ENCODE peak calls at places on chromosomes 4 and X, in six cellular contexts. One of them, this sample, is unnamed.

GRCh38 chrX:73823473-73824004 is 260.5 kb downstream of the CHIC1 start:
- DNase-seq in NCI-H1105: no peak
- DNase-seq in C1 segment of cervical spinal cord: no peak
- DNase-seq in ELF-1: no peak
- DNase-seq in fibroblast of mammary gland: no peak
- DNase-seq in COLO829: no peak
- DNase-seq in this sample: no peak

GRCh38 chrX:67787196-67787595 is 243.4 kb downstream of the AR start:
- DNase-seq in NCI-H1105: no peak
- DNase-seq in C1 segment of cervical spinal cord: no peak
- DNase-seq in ELF-1: no peak
- DNase-seq in fibroblast of mammary gland: peak; percentile 65
- DNase-seq in COLO829: no peak
- DNase-seq in this sample: no peak

GRCh38 chr4:137635108-137635507 is 102.8 kb upstream of the PCDH18 start:
- DNase-seq in NCI-H1105: no peak
- DNase-seq in C1 segment of cervical spinal cord: no peak
- DNase-seq in ELF-1: no peak
- DNase-seq in fibroblast of mammary gland: peak; percentile 85
- DNase-seq in COLO829: no peak
- DNase-seq in this sample: no peak

GRCh38 chr4:26307027-26307426 is 13.8 kb upstream of the RBPJ start:
- DNase-seq in NCI-H1105: no peak
- DNase-seq in C1 segment of cervical spinal cord: no peak
- DNase-seq in ELF-1: no peak
- DNase-seq in fibroblast of mammary gland: peak; percentile 57
- DNase-seq in COLO829: no peak
- DNase-seq in this sample: no peak

GRCh38 chrX:109735241-109735744 is 2.2 kb upstream of the ACSL4 start:
- DNase-seq in NCI-H1105: no peak
- DNase-seq in C1 segment of cervical spinal cord: no peak
- DNase-seq in ELF-1: no peak
- DNase-seq in fibroblast of mammary gland: no peak
- DNase-seq in COLO829: no peak
- DNase-seq in this sample: no peak

GRCh38 chrX:120463241-120463640 is 5.9 kb downstream of the LAMP2 start:
- DNase-seq in NCI-H1105: no peak
- DNase-seq in C1 segment of cervical spinal cord: no peak
- DNase-seq in ELF-1: no peak
- DNase-seq in fibroblast of mammary gland: peak; percentile 63
- DNase-seq in COLO829: no peak
- DNase-seq in this sample: no peak

GRCh38 chr4:3250956-3251690 is 2.2 kb downstream of the MSANTD1 start:
- DNase-seq in NCI-H1105: no peak
- DNase-seq in C1 segment of cervical spinal cord: no peak
- DNase-seq in ELF-1: no peak
- DNase-seq in fibroblast of mammary gland: no peak
- DNase-seq in COLO829: no peak
- DNase-seq in this sample: peak; percentile 83

GRCh38 chr4:3670521-3671519 is 95.4 kb upstream of the ADRA2C start:
- DNase-seq in NCI-H1105: no peak
- DNase-seq in C1 segment of cervical spinal cord: no peak
- DNase-seq in ELF-1: no peak
- DNase-seq in fibroblast of mammary gland: no peak
- DNase-seq in COLO829: no peak
- DNase-seq in this sample: no peak

GRCh38 chr4:791866-792630 is 33.9 kb downstream of the CPLX1 start:
- DNase-seq in NCI-H1105: no peak
- DNase-seq in C1 segment of cervical spinal cord: no peak
- DNase-seq in ELF-1: no peak
- DNase-seq in fibroblast of mammary gland: no peak
- DNase-seq in COLO829: no peak
- DNase-seq in this sample: peak; percentile 38

GRCh38 chr4:75306496-75306895 is 207.7 kb downstream of the RCHY1 start:
- DNase-seq in NCI-H1105: no peak
- DNase-seq in C1 segment of cervical spinal cord: no peak
- DNase-seq in ELF-1: no peak
- DNase-seq in fibroblast of mammary gland: no peak
- DNase-seq in COLO829: no peak
- DNase-seq in this sample: no peak

GRCh38 chr4:134027931-134028330 is 173.7 kb downstream of the PABPC4L start:
- DNase-seq in NCI-H1105: no peak
- DNase-seq in C1 segment of cervical spinal cord: no peak
- DNase-seq in ELF-1: no peak
- DNase-seq in fibroblast of mammary gland: peak; percentile 77
- DNase-seq in COLO829: peak; percentile 7
- DNase-seq in this sample: peak; percentile 89

GRCh38 chr4:112889619-112890294 is 159.7 kb upstream of the ANK2 start:
- DNase-seq in NCI-H1105: no peak
- DNase-seq in C1 segment of cervical spinal cord: no peak
- DNase-seq in ELF-1: no peak
- DNase-seq in fibroblast of mammary gland: peak; percentile 95
- DNase-seq in COLO829: no peak
- DNase-seq in this sample: no peak

GRCh38 chr4:176277162-176277904 is 8.3 kb upstream of the ASB5 start:
- DNase-seq in NCI-H1105: peak; percentile 50
- DNase-seq in C1 segment of cervical spinal cord: no peak
- DNase-seq in ELF-1: peak; percentile 35
- DNase-seq in fibroblast of mammary gland: peak; percentile 69
- DNase-seq in COLO829: peak; percentile 85
- DNase-seq in this sample: peak; percentile 73

GRCh38 chrX:20515841-20516461 is 249.2 kb upstream of the RPS6KA3 start:
- DNase-seq in NCI-H1105: no peak
- DNase-seq in C1 segment of cervical spinal cord: no peak
- DNase-seq in ELF-1: no peak
- DNase-seq in fibroblast of mammary gland: peak; percentile 89
- DNase-seq in COLO829: peak; percentile 61
- DNase-seq in this sample: peak; percentile 98

GRCh38 chr4:113499696-113500095 is 261.8 kb downstream of the CAMK2D start:
- DNase-seq in NCI-H1105: no peak
- DNase-seq in C1 segment of cervical spinal cord: no peak
- DNase-seq in ELF-1: no peak
- DNase-seq in fibroblast of mammary gland: peak; percentile 84
- DNase-seq in COLO829: no peak
- DNase-seq in this sample: peak; percentile 60

GRCh38 chrX:30680618-30681017 is 27.4 kb downstream of the GK start:
- DNase-seq in NCI-H1105: no peak
- DNase-seq in C1 segment of cervical spinal cord: no peak
- DNase-seq in ELF-1: no peak
- DNase-seq in fibroblast of mammary gland: no peak
- DNase-seq in COLO829: no peak
- DNase-seq in this sample: no peak

GRCh38 chr4:183783933-183784622 is 121.0 kb upstream of the STOX2 start:
- DNase-seq in NCI-H1105: no peak
- DNase-seq in C1 segment of cervical spinal cord: no peak
- DNase-seq in ELF-1: no peak
- DNase-seq in fibroblast of mammary gland: peak; percentile 79
- DNase-seq in COLO829: no peak
- DNase-seq in this sample: peak; percentile 47

GRCh38 chr4:10083331-10083769 is 33.2 kb downstream of the WDR1 start:
- DNase-seq in NCI-H1105: no peak
- DNase-seq in C1 segment of cervical spinal cord: no peak
- DNase-seq in ELF-1: no peak
- DNase-seq in fibroblast of mammary gland: no peak
- DNase-seq in COLO829: no peak
- DNase-seq in this sample: no peak

This sample was measured in kidney tubule cell.